ENCODE peak calls at places on chromosomes 7 and 10, in eight cellular contexts. U is CD8-positive, alpha-beta T cell; C is GM13977; B is aorta; P is stimulated activated CD4-positive, alpha-beta T cell treated with anti-CD3 and anti-CD28 coated beads, TNF-alpha, amount 100 ng/mL, for 24 hours; V is T-cell; F is activated T-cell treated with anti-CD3 and anti-CD28 coated beads, Interleukin-2, amount 50 U/mL, for 4 hours; L is B cell. E is an unnamed sample.

GRCh38 chr10:1151071-1152033 is 95.2 kb downstream of the WDR37 start:
- DNase-seq in L (no peak), V (no peak), C (no peak), F (no peak), P (no peak), U (peak; percentile 3), B (no peak), E (peak; percentile 42)

GRCh38 chr7:27096756-27097514 is 1.1 kb upstream of the HOXA1 start:
- DNase-seq in V (no peak), F (no peak), U (no peak), P (no peak), B (peak; percentile 83), L (no peak), C (no peak), E (peak; percentile 28)

GRCh38 chr10:89053555-89053954 is 63.0 kb downstream of the FAS start:
- DNase-seq in L (no peak), V (no peak), P (no peak), C (no peak), B (no peak), F (no peak), U (no peak), E (no peak)

GRCh38 chr7:45689011-45689796 is 115.0 kb downstream of the ADCY1 start:
- DNase-seq in C (no peak), B (no peak), F (no peak), P (no peak), U (no peak), V (no peak), L (no peak), E (no peak)

GRCh38 chr10:126468876-126469643 is 80.8 kb upstream of the ADAM12 start:
- DNase-seq in V (no peak), B (no peak), L (no peak), U (no peak), F (no peak), P (no peak), C (no peak), E (no peak)

GRCh38 chr7:96499532-96499931 is 177.6 kb upstream of the SLC25A13 start:
- DNase-seq in U (no peak), B (no peak), P (no peak), L (no peak), C (no peak), F (no peak), V (no peak), E (no peak)

GRCh38 chr7:29270579-29270978 is 76.0 kb downstream of the CHN2 start:
- DNase-seq in U (no peak), L (no peak), B (no peak), V (no peak), F (no peak), P (no peak), C (no peak), E (no peak)

GRCh38 chr7:138575897-138576428 is 115.9 kb downstream of the TRIM24 start:
- DNase-seq in P (no peak), B (no peak), V (no peak), U (no peak), C (no peak), L (no peak), F (no peak), E (no peak)

GRCh38 chr7:153886506-153887391 is 165.4 kb upstream of the DPP6 start:
- DNase-seq in U (no peak), B (peak; percentile 72), V (no peak), L (no peak), P (no peak), F (no peak), C (no peak), E (no peak)

E was measured in GM18507.